ENCODE peak calls at places on chromosome X, in ten cellular contexts. G is NCI-H2171 treated with DMSO at 0.1 percent for 48 hours; R is Daoy; I is T-helper 1 cell; P is K562; H is AG10803; N is suprapubic skin; W is activated naive CD4-positive, alpha-beta T cell; D is left ventricle myocardium inferior; T is fibroblast of villous mesenchyme. J is an unnamed sample.

GRCh38 chrX:100424012-100424411 is 13.9 kb upstream of the PCDH19 start:
- DNase-seq in G (no peak), R (no peak), I (no peak), P (no peak), H (no peak), N (no peak), W (no peak), D (no peak), T (no peak), J (no peak)

GRCh38 chrX:74613350-74614192 is 853 bp downstream of the RLIM start:
- DNase-seq in G (peak), R (peak), I (no peak), P (peak), H (peak), N (no peak), W (no peak), D (no peak), T (peak), J (no peak)

GRCh38 chrX:48086119-48086518 is 14.7 kb upstream of the ZNF630 start:
- DNase-seq in G (no peak), R (no peak), I (no peak), P (no peak), H (peak), N (no peak), W (no peak), D (no peak), T (no peak), J (no peak)

GRCh38 chrX:123175366-123176122 is 8.5 kb upstream of the GRIA3 start:
- DNase-seq in G (no peak), R (no peak), I (no peak), P (no peak), H (no peak), N (no peak), W (no peak), D (no peak), T (no peak), J (no peak)

GRCh38 chrX:77719388-77719787 is 66.6 kb downstream of the ATRX start:
- DNase-seq in G (no peak), R (no peak), I (no peak), P (no peak), H (no peak), N (no peak), W (no peak), D (no peak), T (no peak), J (no peak)

GRCh38 chrX:83845397-83845796 is 15.5 kb upstream of the CYLC1 start:
- DNase-seq in G (peak), R (no peak), I (no peak), P (peak), H (peak), N (no peak), W (no peak), D (no peak), T (peak), J (no peak)

GRCh38 chrX:78066110-78066509 is 37.9 kb upstream of the PGK1 start:
- DNase-seq in G (no peak), R (no peak), I (no peak), P (no peak), H (no peak), N (no peak), W (no peak), D (no peak), T (no peak), J (no peak)

GRCh38 chrX:48491809-48492208 is 15.8 kb downstream of the FTSJ1 start:
- DNase-seq in G (no peak), R (no peak), I (no peak), P (no peak), H (no peak), N (no peak), W (no peak), D (no peak), T (no peak), J (no peak)

GRCh38 chrX:39869846-39870601 is 227.7 kb downstream of the BCOR start:
- DNase-seq in G (no peak), R (peak), I (peak), P (peak), H (no peak), N (no peak), W (no peak), D (no peak), T (peak), J (no peak)

GRCh38 chrX:29948653-29949052 is 266.7 kb upstream of the MAGEB2 start:
- DNase-seq in G (no peak), R (no peak), I (no peak), P (no peak), H (no peak), N (no peak), W (no peak), D (no peak), T (peak), J (no peak)

GRCh38 chrX:40154853-40155616 is 57.3 kb upstream of the BCOR start:
- DNase-seq in G (peak), R (no peak), I (no peak), P (peak), H (no peak), N (no peak), W (no peak), D (peak), T (peak), J (no peak)

GRCh38 chrX:71198066-71198465 is 25.0 kb upstream of the GJB1 start:
- DNase-seq in G (no peak), R (no peak), I (no peak), P (no peak), H (no peak), N (no peak), W (no peak), D (no peak), T (no peak), J (peak)

GRCh38 chrX:130682990-130683389 is 220.0 kb downstream of the ENOX2 start:
- DNase-seq in G (no peak), R (peak), I (no peak), P (no peak), H (peak), N (no peak), W (no peak), D (no peak), T (no peak), J (no peak)

GRCh38 chrX:39477438-39478120 is 620.2 kb downstream of the BCOR start:
- DNase-seq in G (peak), R (peak), I (no peak), P (peak), H (peak), N (peak), W (no peak), D (peak), T (no peak), J (no peak)

GRCh38 chrX:34288782-34289181 is 156.7 kb upstream of the FAM47A start:
- DNase-seq in G (no peak), R (peak), I (no peak), P (no peak), H (no peak), N (no peak), W (no peak), D (no peak), T (no peak), J (no peak)

GRCh38 chrX:140687706-140688105 is 21.9 kb upstream of the LINC00632 start:
- DNase-seq in G (no peak), R (no peak), I (no peak), P (no peak), H (no peak), N (no peak), W (no peak), D (no peak), T (no peak), J (no peak)

GRCh38 chrX:100745806-100746537 is 14.1 kb upstream of the SYTL4 start:
- DNase-seq in G (no peak), R (no peak), I (no peak), P (no peak), H (no peak), N (no peak), W (no peak), D (no peak), T (peak), J (no peak)

GRCh38 chrX:28398352-28398751 is 188.9 kb upstream of the IL1RAPL1 start:
- DNase-seq in G (no peak), R (no peak), I (no peak), P (no peak), H (no peak), N (no peak), W (no peak), D (no peak), T (peak), J (no peak)

GRCh38 chrX:143306991-143307965 is 210.0 kb downstream of the SPANXN3 start:
- DNase-seq in G (no peak), R (no peak), I (no peak), P (no peak), H (no peak), N (no peak), W (no peak), D (no peak), T (no peak), J (no peak)

GRCh38 chrX:68832101-68832416 is 3.2 kb downstream of the EFNB1 start:
- DNase-seq in G (no peak), R (peak), I (no peak), P (no peak), H (peak), N (no peak), W (no peak), D (peak), T (peak), J (no peak)

GRCh38 chrX:139049455-139049854 is 337.9 kb upstream of the FGF13 start:
- DNase-seq in G (no peak), R (no peak), I (no peak), P (no peak), H (peak), N (no peak), W (no peak), D (no peak), T (peak), J (no peak)

GRCh38 chrX:17622331-17622730 is 115.0 kb upstream of the SCML1 start:
- DNase-seq in G (no peak), R (no peak), I (no peak), P (no peak), H (no peak), N (no peak), W (no peak), D (no peak), T (no peak), J (no peak)

GRCh38 chrX:49627030-49627777 is 28.4 kb downstream of the GAGE1 start:
- DNase-seq in G (no peak), R (peak), I (no peak), P (peak), H (peak), N (no peak), W (no peak), D (peak), T (no peak), J (no peak)

GRCh38 chrX:9821581-9821980 is 35.4 kb downstream of the SHROOM2 start:
- DNase-seq in G (no peak), R (no peak), I (no peak), P (no peak), H (no peak), N (no peak), W (no peak), D (no peak), T (no peak), J (no peak)

GRCh38 chrX:133191739-133192039 is 26.5 kb downstream of the TFDP3 start:
- DNase-seq in G (no peak), R (no peak), I (no peak), P (no peak), H (no peak), N (no peak), W (no peak), D (no peak), T (no peak), J (no peak)

GRCh38 chrX:22025751-22026150 is 6.4 kb upstream of the PHEX start:
- DNase-seq in G (no peak), R (no peak), I (no peak), P (no peak), H (no peak), N (no peak), W (no peak), D (no peak), T (no peak), J (no peak)

GRCh38 chrX:134469481-134469880 is 9.5 kb downstream of the HPRT1 start:
- DNase-seq in G (no peak), R (peak), I (no peak), P (no peak), H (peak), N (no peak), W (no peak), D (no peak), T (peak), J (no peak)

GRCh38 chrX:3262906-3263305 is 83.5 kb downstream of the MXRA5 start:
- DNase-seq in G (no peak), R (peak), I (no peak), P (no peak), H (peak), N (no peak), W (no peak), D (no peak), T (peak), J (no peak)

GRCh38 chrX:112997991-112998390 is 157.4 kb upstream of the AMOT start:
- DNase-seq in G (no peak), R (no peak), I (no peak), P (no peak), H (no peak), N (no peak), W (no peak), D (no peak), T (no peak), J (no peak)

GRCh38 chrX:132041016-132041415 is 17.9 kb downstream of the STK26 start:
- DNase-seq in G (no peak), R (peak), I (no peak), P (no peak), H (peak), N (no peak), W (no peak), D (no peak), T (peak), J (no peak)

GRCh38 chrX:34629572-34629971 is 27.5 kb downstream of the TMEM47 start:
- DNase-seq in G (no peak), R (no peak), I (no peak), P (no peak), H (peak), N (no peak), W (no peak), D (no peak), T (peak), J (no peak)

GRCh38 chrX:54358424-54359211 is 772 bp upstream of the WNK3 start:
- DNase-seq in G (peak), R (peak), I (no peak), P (no peak), H (peak), N (peak), W (peak), D (peak), T (peak), J (no peak)

GRCh38 chrX:17878028-17878670 is 17.1 kb upstream of the RAI2 start:
- DNase-seq in G (no peak), R (no peak), I (no peak), P (no peak), H (no peak), N (no peak), W (no peak), D (no peak), T (no peak), J (no peak)

GRCh38 chrX:3046253-3046909 is 5.1 kb downstream of the ARSF start:
- DNase-seq in G (no peak), R (peak), I (no peak), P (no peak), H (peak), N (no peak), W (no peak), D (no peak), T (peak), J (no peak)

GRCh38 chrX:17411189-17411588 is 36.2 kb downstream of the NHS start:
- DNase-seq in G (no peak), R (no peak), I (no peak), P (no peak), H (no peak), N (no peak), W (no peak), D (no peak), T (no peak), J (no peak)

J was measured in GM12878.